ENCODE peak calls at places on chromosomes 4 and X, in nine cellular contexts. Z is ELR; J is kidney tubule cell; G is head of caudate nucleus; Q is CD4-positive, alpha-beta T cell; N is naive thymus-derived CD8-positive, alpha-beta T cell; L is HL-60; X is anterior cingulate cortex; V is stimulated activated CD4-positive, alpha-beta T cell treated with anti-CD3 and anti-CD28 coated beads, Interleukin-2, amount 100 ng/mL, for 48 hours. U is an unnamed sample.

GRCh38 chr4:146123231-146123630 is 52.3 kb upstream of the LSM6 start:
- DNase-seq in G (no peak), N (no peak), L (no peak), V (no peak), J (no peak), Z (peak; percentile 41), X (no peak), Q (no peak), U (no peak)

GRCh38 chrX:49876750-49877149 is 2.5 kb upstream of the USP27X start:
- DNase-seq in N (no peak), V (no peak), X (no peak), Z (peak; percentile 50), G (peak; percentile 49), Q (no peak), J (peak; percentile 39), L (peak; percentile 14), U (peak; percentile 16)

GRCh38 chr4:106893395-106893881 is 142.7 kb downstream of the DKK2 start:
- DNase-seq in V (no peak), Z (no peak), G (no peak), J (no peak), N (no peak), X (no peak), L (no peak), Q (no peak), U (no peak)

GRCh38 chrX:42220083-42220482 is 296.7 kb upstream of the CASK start:
- DNase-seq in L (no peak), Q (no peak), V (no peak), Z (no peak), J (no peak), N (no peak), X (no peak), G (no peak), U (no peak)

GRCh38 chrX:74781507-74782034 is 143.7 kb downstream of the NEXMIF start:
- DNase-seq in G (no peak), Q (no peak), L (no peak), V (no peak), Z (no peak), N (no peak), X (no peak), J (no peak), U (no peak)

GRCh38 chr4:139808381-139809206 is 143.0 kb downstream of the MGST2 start:
- DNase-seq in G (no peak), Z (no peak), X (no peak), L (no peak), J (no peak), N (no peak), Q (no peak), V (no peak), U (no peak)

GRCh38 chr4:146243883-146244277 is 29.5 kb downstream of the REELD1 start:
- DNase-seq in V (no peak), N (no peak), J (no peak), Z (no peak), X (no peak), Q (no peak), L (no peak), G (no peak), U (no peak)

GRCh38 chrX:8204169-8204935 is 33.3 kb upstream of the VCX2 start:
- DNase-seq in J (peak; percentile 20), N (no peak), Q (no peak), L (no peak), X (no peak), G (no peak), V (no peak), Z (peak; percentile 12), U (peak; percentile 6)

GRCh38 chr4:1505511-1506451 is 99.5 kb upstream of the NKX1-1 start:
- DNase-seq in Q (no peak), V (no peak), Z (no peak), G (no peak), X (no peak), L (no peak), J (no peak), N (no peak), U (no peak)

GRCh38 chrX:675279-675886 is 44.8 kb downstream of the SHOX start:
- DNase-seq in G (no peak), J (no peak), L (no peak), N (no peak), Q (no peak), V (no peak), Z (no peak), X (no peak), U (no peak)

GRCh38 chrX:9466115-9466495 is 1.2 kb downstream of the TBL1X start:
- DNase-seq in Q (no peak), L (no peak), Z (peak; percentile 51), X (peak; percentile 3), J (peak; percentile 45), V (no peak), N (peak; percentile 11), G (peak; percentile 34), U (no peak)

GRCh38 chr4:20318011-20318898 is 66.5 kb downstream of the SLIT2 start:
- DNase-seq in V (no peak), J (no peak), L (no peak), Z (no peak), X (no peak), G (no peak), N (no peak), Q (no peak), U (no peak)

GRCh38 chrX:51420610-51421009 is 75.8 kb downstream of the NUDT11 start:
- DNase-seq in Q (no peak), V (peak; percentile 16), X (no peak), N (no peak), Z (peak; percentile 35), J (peak; percentile 53), G (peak; percentile 49), L (peak; percentile 9), U (peak; percentile 8)

GRCh38 chr4:155060419-155060818 is 148.0 kb upstream of the NPY2R start:
- DNase-seq in N (no peak), Z (no peak), J (no peak), X (no peak), Q (no peak), V (no peak), L (no peak), G (no peak), U (no peak)

GRCh38 chr4:176186721-176187395 is 8.5 kb downstream of the SPATA4 start:
- DNase-seq in X (no peak), Q (no peak), Z (no peak), L (no peak), G (no peak), J (no peak), N (no peak), V (no peak), U (no peak)

GRCh38 chr4:2827874-2828751 is 15.5 kb upstream of the ADD1 start:
- DNase-seq in N (no peak), Q (no peak), Z (no peak), L (no peak), X (no peak), J (no peak), V (no peak), G (no peak), U (no peak)

GRCh38 chrX:55357236-55357635 is 92.5 kb upstream of the PAGE3 start:
- DNase-seq in J (no peak), X (no peak), V (no peak), Q (no peak), L (no peak), N (no peak), Z (no peak), G (no peak), U (no peak)

GRCh38 chr4:125187221-125187620 is 127.5 kb upstream of the FAT4 start:
- DNase-seq in V (no peak), X (no peak), Q (no peak), J (peak; percentile 13), G (no peak), L (no peak), Z (peak; percentile 71), N (no peak), U (peak; percentile 88)

GRCh38 chr4:104860227-104861123 is 286.2 kb upstream of the TET2 start:
- DNase-seq in V (peak; percentile 47), N (no peak), Z (peak; percentile 67), G (peak; percentile 79), J (peak; percentile 73), L (peak; percentile 74), X (peak; percentile 4), Q (no peak), U (peak; percentile 64)

GRCh38 chr4:1510931-1511330 is 104.7 kb upstream of the NKX1-1 start:
- DNase-seq in J (no peak), Q (no peak), G (no peak), X (no peak), L (no peak), V (no peak), N (no peak), Z (no peak), U (no peak)

GRCh38 chrX:18415386-18415785 is 10.0 kb upstream of the CDKL5 start:
- DNase-seq in X (no peak), G (no peak), Z (peak; percentile 24), N (no peak), V (no peak), Q (no peak), L (no peak), J (peak; percentile 15), U (no peak)

GRCh38 chr4:180150818-180151217 is 2092.4 kb upstream of the TENM3 start:
- DNase-seq in L (no peak), Q (no peak), X (no peak), V (no peak), G (no peak), N (no peak), Z (peak; percentile 52), J (peak; percentile 8), U (no peak)

GRCh38 chrX:83658731-83659130 is 150.6 kb downstream of the POU3F4 start:
- DNase-seq in V (no peak), N (no peak), X (no peak), Q (no peak), G (no peak), Z (no peak), J (no peak), L (peak; percentile 8), U (no peak)

GRCh38 chr4:153512162-153512852 is 46.1 kb downstream of the TMEM131L start:
- DNase-seq in L (no peak), X (no peak), N (no peak), J (no peak), Z (no peak), G (no peak), Q (no peak), V (no peak), U (no peak)

GRCh38 chr4:107148922-107149321 is 112.8 kb upstream of the DKK2 start:
- DNase-seq in Q (no peak), V (no peak), J (no peak), X (no peak), L (no peak), Z (no peak), G (no peak), N (no peak), U (no peak)

GRCh38 chr4:86730310-86730709 is 118.9 kb downstream of the SLC10A6 start:
- DNase-seq in V (no peak), Q (no peak), L (no peak), N (no peak), Z (no peak), G (no peak), X (peak; percentile 15), J (peak; percentile 15), U (no peak)

GRCh38 chr4:24794111-24794860 is 1.1 kb upstream of the SOD3 start:
- DNase-seq in V (no peak), Q (no peak), X (no peak), N (no peak), J (peak; percentile 36), Z (peak; percentile 63), G (no peak), L (no peak), U (no peak)

GRCh38 chr4:27272264-27272663 is 411.6 kb downstream of the STIM2 start:
- DNase-seq in N (no peak), Q (no peak), X (no peak), V (no peak), Z (no peak), G (no peak), L (no peak), J (no peak), U (no peak)

GRCh38 chr4:8331567-8331955 is 62.0 kb downstream of the HTRA3 start:
- DNase-seq in L (no peak), J (no peak), X (no peak), N (no peak), V (no peak), Z (no peak), G (no peak), Q (no peak), U (no peak)

GRCh38 chrX:14013074-14013473 is 16.6 kb downstream of the GEMIN8 start:
- DNase-seq in X (no peak), V (no peak), N (no peak), Q (no peak), G (no peak), Z (no peak), J (no peak), L (no peak), U (no peak)

GRCh38 chr4:90318208-90318607 is 191.0 kb downstream of the CCSER1 start:
- DNase-seq in N (no peak), G (no peak), Q (no peak), V (no peak), Z (peak; percentile 40), J (peak; percentile 50), X (no peak), L (no peak), U (peak; percentile 70)